ENCODE peak calls at places on chromosomes 2 and 18, in five cellular contexts. F, O, K, Q and Z are unnamed samples. For H3K4me1, the result is how much of the 10 kb centered on the place peaks cover.

GRCh38 chr2:23788100-23788499 is 138.8 kb downstream of the ATAD2B start:
- DNase-seq in O (no peak), F (no peak), Q (no peak), K (peak), Z (no peak)

GRCh38 chr18:49304746-49305145 is 155.7 kb downstream of the DYM start:
- DNase-seq in O (no peak), K (no peak), Q (no peak), F (no peak), Z (no peak)

GRCh38 chr18:22639626-22640025 is 221.9 kb upstream of the CTAGE1 start:
- DNase-seq in F (no peak), O (no peak), K (no peak), Q (no peak), Z (no peak)

GRCh38 chr2:136010126-136010525 is 24.7 kb upstream of the DARS1 start:
- DNase-seq in Q (no peak), F (no peak), K (no peak), O (no peak), Z (no peak)

GRCh38 chr2:42044939-42045338 is 2.9 kb upstream of the PKDCC start:
- DNase-seq in F (no peak), Q (no peak), K (no peak), O (no peak), Z (no peak)

GRCh38 chr2:152588911-152589310 is 128.3 kb downstream of the PRPF40A start:
- DNase-seq in Q (no peak), O (no peak), K (no peak), F (no peak), Z (no peak)

GRCh38 chr2:232658217-232658785 is 24.9 kb downstream of the EFHD1 start:
- DNase-seq in F (peak), Q (no peak), O (no peak), K (no peak), Z (peak)

GRCh38 chr18:37107748-37108522 is 279.0 kb downstream of the KIAA1328 start:
- DNase-seq in F (no peak), O (no peak), Q (no peak), K (no peak), Z (no peak)

GRCh38 chr2:178523596-178524134 is 43.4 kb downstream of the PLEKHA3 start:
- DNase-seq in F (peak), O (no peak), Q (no peak), K (no peak), Z (peak)

GRCh38 chr2:157838442-157839161 is 37.5 kb downstream of the ACVR1 start:
- DNase-seq in O (no peak), Q (peak), F (peak), K (no peak), Z (peak)

GRCh38 chr2:160332318-160332717 is 132.2 kb upstream of the ITGB6 start:
- DNase-seq in F (no peak), K (no peak), O (no peak), Q (no peak), Z (peak)

GRCh38 chr2:96913398-96914202 is 43.7 kb upstream of the SEMA4C start:
- DNase-seq in F (no peak), K (no peak), O (no peak), Q (peak), Z (no peak)

GRCh38 chr2:65549262-65550036 is 117.0 kb upstream of the SPRED2 start:
- DNase-seq in Q (no peak), O (no peak), K (no peak), F (no peak), Z (no peak)

GRCh38 chr2:9655441-9656269 is 24.9 kb upstream of the YWHAQ start:
- DNase-seq in O (no peak), F (no peak), Q (no peak), K (peak), Z (no peak)

GRCh38 chr18:48859311-48860275 is 91.2 kb downstream of the SMAD7 start:
- DNase-seq in K (no peak), Q (no peak), O (no peak), F (no peak), Z (peak)

GRCh38 chr2:45283764-45284620 is 274.7 kb upstream of the SIX2 start:
- DNase-seq in O (no peak), F (no peak), Q (no peak), K (no peak), Z (no peak)
- TF ChIP-seq CREB1 in O (no peak), F (no peak), Q (no peak), K (no peak), Z (no peak)

DNA sequence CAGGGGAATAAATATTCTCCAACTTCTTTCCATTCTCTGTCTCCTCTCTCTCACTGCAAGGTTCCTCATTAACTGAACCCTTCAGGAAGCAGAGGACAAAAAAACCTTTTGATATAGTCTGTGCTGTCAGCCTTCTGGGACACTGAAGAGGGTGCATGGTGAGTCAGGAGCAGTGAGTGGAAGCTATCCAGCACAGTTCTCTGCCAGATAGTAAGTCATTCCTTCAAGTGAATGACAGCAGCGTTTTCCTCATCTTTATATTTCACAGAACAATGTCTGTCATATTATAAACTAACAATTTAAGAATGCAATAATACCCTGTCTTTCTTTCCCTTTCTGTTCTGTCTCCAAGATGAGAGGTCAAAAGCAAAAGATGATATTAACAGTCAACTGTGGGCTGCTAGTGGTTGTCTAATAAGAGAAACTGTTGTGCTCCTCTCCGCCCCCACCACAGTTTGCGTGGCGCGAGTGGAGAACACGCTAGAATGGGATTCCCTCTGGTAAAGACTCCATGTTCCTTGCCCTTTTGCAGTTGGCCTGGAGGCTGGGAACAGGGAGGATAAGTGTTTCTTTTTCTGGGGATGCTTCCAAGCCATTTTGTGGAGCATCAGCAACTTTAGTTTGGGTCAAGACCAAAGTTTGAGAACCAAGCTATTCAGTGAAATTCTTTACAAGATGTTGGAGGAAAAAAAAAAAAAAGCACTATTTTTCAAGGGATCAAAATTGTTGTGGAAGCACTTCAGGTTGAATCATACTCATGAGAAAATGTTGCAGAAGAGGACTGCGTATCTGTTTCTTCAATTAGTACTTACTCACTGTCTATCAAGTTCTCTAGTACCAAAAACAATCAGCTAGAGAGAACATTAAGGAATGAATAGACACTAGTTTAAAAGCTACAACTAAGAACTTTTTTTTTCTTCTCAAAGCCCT is 430.2 kb downstream of the SETBP1 start:
- DNase-seq in F (no peak), K (no peak), Q (no peak), O (no peak), Z (no peak)
- H3K4me1 ChIP-seq in F (under half), K (under half), Q (under half), O (under half), Z (under half)

GRCh38 chr2:102142829-102143449 is 393 bp downstream of the IL1R1 start:
- DNase-seq in O (no peak), F (no peak), Q (peak), K (no peak), Z (no peak)
- H2AFZ ChIP-seq in O (peak), F (peak), Q (peak), K (no peak), Z (peak)

DNA sequence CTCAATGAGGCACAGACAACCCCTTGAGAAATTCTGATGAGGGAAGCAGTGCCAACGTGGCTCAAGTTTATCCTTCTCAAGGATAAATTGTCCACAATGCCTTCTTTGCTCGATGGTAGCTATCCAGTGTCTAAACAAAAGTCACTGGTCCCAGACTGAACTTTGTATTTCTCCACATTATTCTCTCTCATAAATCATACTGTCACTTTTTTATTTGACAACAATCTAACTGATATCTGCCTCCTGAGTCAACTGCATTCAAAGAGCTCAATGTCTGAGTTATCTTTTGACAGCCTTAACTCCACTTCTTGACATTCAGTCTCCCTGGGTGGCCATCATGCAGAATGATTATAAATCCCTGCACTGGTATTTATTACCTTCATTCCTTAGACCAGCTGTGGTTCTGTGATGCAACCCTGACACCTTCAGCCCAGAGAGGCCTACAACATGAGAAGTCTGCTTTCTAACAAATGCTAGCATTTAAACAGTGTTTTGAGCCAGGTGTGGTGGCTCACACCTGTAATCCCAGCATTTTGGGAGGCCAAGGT is 38.2 kb downstream of the IMMT start:
- DNase-seq in K (no peak), Q (no peak), O (no peak), F (no peak), Z (no peak)
- TF ChIP-seq CREB1 in K (no peak), Q (no peak), O (no peak), F (no peak), Z (no peak)

GRCh38 chr2:174630097-174630496 is 32.5 kb upstream of the WIPF1 start:
- DNase-seq in O (no peak), K (no peak), F (no peak), Q (no peak), Z (no peak)
- H3K4me1 ChIP-seq in O (under half), K (under half), F (under half), Q (under half), Z (under half)